ENCODE peak calls at places on chromosomes 6 and 20, in six cellular contexts. P is HepG2, C is H1, L is GM12878, E is SK-N-SH, I is K562. W is an unnamed sample.

GRCh38 chr6:137810554-137811120 is 56.4 kb upstream of the TNFAIP3 start:
- DNase-seq in P (peak), I (no peak), L (no peak), C (no peak), E (no peak), W (peak)

GRCh38 chr20:47929368-47930115 is 144.3 kb upstream of the SULF2 start:
- DNase-seq in C (no peak), E (no peak), L (no peak), I (no peak), P (no peak), W (no peak)

GRCh38 chr20:33908351-33908750 is 85.4 kb upstream of the RALY start:
- DNase-seq in C (no peak), P (no peak), E (no peak), L (no peak), I (no peak), W (no peak)

GRCh38 chr6:41901882-41902519 is 6.8 kb upstream of the USP49 start:
- DNase-seq in C (no peak), I (peak), P (no peak), E (no peak), L (no peak), W (no peak)

GRCh38 chr6:14601490-14601889 is 483.9 kb downstream of the CD83 start:
- DNase-seq in C (no peak), I (no peak), L (no peak), E (peak), P (peak), W (no peak)

GRCh38 chr6:139133733-139134360 is 1.0 kb upstream of the HECA start:
- DNase-seq in P (no peak), E (no peak), I (no peak), L (no peak), C (no peak), W (no peak)

GRCh38 chr6:30162265-30163089 is 869 bp upstream of the TRIM15 start:
- DNase-seq in E (no peak), P (no peak), I (no peak), L (no peak), C (no peak), W (no peak)

GRCh38 chr6:95248501-95248900 is 328.8 kb upstream of the MANEA start:
- DNase-seq in C (no peak), P (no peak), I (no peak), E (no peak), L (no peak), W (no peak)

GRCh38 chr6:122476131-122476530 is 4.5 kb upstream of the SERINC1 start:
- DNase-seq in L (no peak), P (peak), C (no peak), E (peak), I (no peak), W (no peak)

GRCh38 chr6:129981598-129981997 is 36.8 kb upstream of the L3MBTL3 start:
- DNase-seq in P (no peak), I (no peak), E (no peak), C (no peak), L (no peak), W (no peak)

GRCh38 chr20:25750765-25751696 is 54.4 kb upstream of the ZNF337 start:
- DNase-seq in P (peak), C (no peak), L (peak), I (peak), E (peak), W (no peak)

GRCh38 chr6:143264291-143264834 is 186.1 kb downstream of the ADAT2 start:
- DNase-seq in C (no peak), L (no peak), I (peak), P (no peak), E (peak), W (no peak)

GRCh38 chr6:89311853-89312531 is 3.1 kb downstream of the GABRR2 start:
- DNase-seq in E (no peak), P (peak), L (no peak), I (no peak), C (peak), W (no peak)

GRCh38 chr6:30612687-30613248 is 4.3 kb downstream of the PPP1R10 start:
- DNase-seq in E (no peak), P (no peak), I (no peak), L (no peak), C (no peak), W (no peak)

GRCh38 chr6:6751197-6751596 is 162.7 kb downstream of the LY86 start:
- DNase-seq in E (no peak), P (no peak), C (no peak), L (no peak), I (no peak), W (no peak)

GRCh38 chr6:82040405-82041221 is 206.9 kb downstream of the IBTK start:
- DNase-seq in P (peak), I (no peak), C (no peak), L (peak), E (peak), W (peak)

GRCh38 chr6:155354167-155354566 is 39.9 kb upstream of the TFB1M start:
- DNase-seq in C (no peak), L (no peak), E (no peak), I (no peak), P (no peak), W (no peak)

GRCh38 chr20:61567204-61567603 is 315.1 kb downstream of the CDH4 start:
- DNase-seq in P (peak), E (no peak), C (peak), L (no peak), I (no peak), W (no peak)

GRCh38 chr6:119132211-119133004 is 53.9 kb upstream of the FAM184A start:
- DNase-seq in C (no peak), E (no peak), I (no peak), L (no peak), P (no peak), W (no peak)

DNA sequence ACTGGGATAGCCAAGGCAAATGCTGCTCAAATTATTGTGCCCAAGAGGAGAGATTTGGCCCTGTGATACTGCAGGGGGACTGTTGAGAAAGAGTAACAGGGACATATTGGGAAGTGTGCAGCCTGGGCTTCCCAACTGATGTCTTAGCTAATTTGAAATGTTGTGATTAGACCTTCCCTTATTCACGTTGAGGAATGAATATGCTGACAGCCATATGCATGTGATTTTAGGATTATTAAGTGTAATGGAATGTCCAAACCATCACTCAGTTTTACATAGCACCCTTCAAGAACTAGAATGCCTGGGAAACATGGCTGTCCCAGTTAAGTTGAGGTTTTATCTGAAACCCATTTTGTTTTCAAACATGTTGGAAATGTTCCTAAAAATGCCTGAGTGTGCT is 81.4 kb downstream of the CARMIL1 start:
- DNase-seq in C (no peak), P (no peak), E (no peak), I (no peak), L (no peak), W (no peak)
- TF ChIP-seq GABPA in C (no peak), P (no peak), E (no peak), I (no peak), L (no peak), W (no peak)

DNA sequence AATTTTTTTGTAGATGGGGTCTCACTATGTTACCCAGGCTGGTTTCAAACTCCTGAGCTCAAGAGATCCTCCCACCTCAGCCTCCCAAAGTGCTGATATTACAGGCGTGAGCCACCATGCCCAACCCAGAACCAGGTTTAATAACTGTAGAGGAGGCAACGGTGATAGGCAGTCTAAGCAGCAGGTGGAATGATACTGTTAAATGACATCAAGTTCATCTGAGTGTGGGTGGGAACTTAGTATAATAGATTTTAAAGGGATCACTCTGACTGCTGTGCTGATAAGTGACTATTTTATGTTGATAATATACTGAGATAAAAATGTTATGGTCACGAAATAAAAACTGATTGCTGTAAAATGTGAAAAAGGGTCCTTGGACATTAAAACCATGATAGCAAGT is 31.1 kb downstream of the PCNA start:
- DNase-seq in E (no peak), P (no peak), L (no peak), C (no peak), I (no peak), W (no peak)
- H3K27ac ChIP-seq in E (no peak), P (no peak), L (no peak), C (no peak), I (no peak), W (no peak)

DNA sequence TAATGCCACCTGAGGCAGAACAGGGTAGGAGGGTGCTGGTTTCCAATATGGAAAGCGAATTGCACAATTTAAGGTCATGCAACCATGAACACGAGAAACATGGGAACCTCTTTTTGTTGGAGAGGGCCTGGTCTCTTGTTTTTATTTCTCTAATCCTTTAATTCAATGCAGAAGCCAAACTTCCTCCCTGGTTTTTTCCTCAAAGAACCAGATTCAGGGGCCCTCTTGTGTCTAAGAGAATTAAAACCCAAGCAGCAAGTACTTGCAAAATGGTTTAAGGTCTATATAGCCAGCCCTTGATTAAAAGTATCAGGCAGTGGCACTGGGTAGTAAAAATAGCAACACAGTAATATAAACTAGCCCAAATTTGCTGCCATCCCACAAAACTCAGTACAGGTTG is 19.5 kb downstream of the GSTA4 start:
- DNase-seq in E (no peak), L (no peak), P (no peak), I (no peak), C (no peak), W (no peak)
- TF ChIP-seq GABPA in E (no peak), L (no peak), P (no peak), I (no peak), C (no peak), W (no peak)

GRCh38 chr6:24982231-24982630 is 46.5 kb upstream of the RIPOR2 start:
- DNase-seq in I (no peak), C (no peak), E (no peak), L (no peak), P (no peak), W (no peak)

GRCh38 chr6:24985313-24985712 is 49.6 kb upstream of the RIPOR2 start:
- DNase-seq in I (no peak), P (no peak), C (no peak), E (no peak), L (no peak), W (no peak)

GRCh38 chr6:24980507-24981384 is 45.0 kb upstream of the RIPOR2 start:
- DNase-seq in P (no peak), I (no peak), C (no peak), L (no peak), E (no peak), W (no peak)

GRCh38 chr6:24981385-24981758 is 45.6 kb upstream of the RIPOR2 start:
- DNase-seq in E (no peak), L (no peak), P (no peak), C (no peak), I (no peak), W (no peak)
- H3K27ac ChIP-seq in E (peak), L (no peak), P (no peak), C (peak), I (no peak), W (no peak)

DNA sequence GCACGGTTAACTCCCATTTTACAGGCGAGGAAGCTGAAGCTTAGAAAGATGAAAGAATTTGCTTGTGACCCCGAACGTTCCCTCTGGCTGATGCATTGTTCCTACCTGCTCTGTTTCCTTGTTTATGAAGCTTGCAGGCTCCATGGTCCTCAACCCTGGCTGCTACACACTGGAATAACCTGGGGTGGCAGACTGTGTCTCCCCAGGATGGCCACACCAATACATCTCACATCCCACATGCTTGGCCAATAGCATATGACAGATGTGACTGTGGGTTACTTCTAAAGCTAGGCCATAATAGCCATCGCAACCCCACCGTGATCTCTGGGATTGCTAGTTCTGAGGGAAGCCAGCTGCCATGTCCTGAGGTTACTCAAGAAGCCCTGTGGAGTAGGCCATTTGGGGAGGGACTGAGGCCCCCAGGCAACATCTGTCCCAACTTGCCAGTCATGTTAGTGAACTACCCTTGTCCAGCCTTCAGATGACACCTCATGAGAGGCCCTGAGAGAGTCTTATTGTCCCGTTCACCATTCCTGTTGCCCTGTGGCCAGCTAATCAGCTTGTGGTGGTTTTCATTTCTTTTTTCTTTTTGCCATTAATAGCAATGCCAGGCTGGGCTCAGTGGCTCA is 6.7 kb upstream of the FAM110A start:
- DNase-seq in L (no peak), E (no peak), I (no peak), C (no peak), P (no peak), W (no peak)
- TF ChIP-seq GABPA in L (no peak), E (no peak), I (no peak), C (no peak), P (no peak), W (no peak)

GRCh38 chr6:19803331-19804330 is 33.5 kb upstream of the ID4 start:
- DNase-seq in L (no peak), C (no peak), E (no peak), I (no peak), P (peak), W (no peak)
- H3K27ac ChIP-seq in L (no peak), C (peak), E (peak), I (peak), P (peak), W (no peak)

W was measured in HL-60.